ENCODE peak calls at places on chromosomes 4 and X, in eight cellular contexts. M is PC-3, G is neural progenitor cell, E is HCT116, R is GM23338, Z is OCI-LY7, A is SK-N-SH, I is MM.1S. P is an unnamed sample.

GRCh38 chr4:8459867-8460453 is 19.4 kb downstream of the TRMT44 start:
- DNase-seq in R (no peak), M (peak), G (no peak), Z (no peak), A (no peak), E (no peak), I (no peak), P (peak)

GRCh38 chr4:166324321-166324720 is 451.3 kb downstream of the TLL1 start:
- DNase-seq in A (peak), E (peak), R (peak), Z (peak), G (peak), M (peak), I (peak), P (peak)

GRCh38 chr4:109592367-109592766 is 32.3 kb downstream of the MCUB start:
- DNase-seq in M (no peak), G (no peak), E (no peak), Z (no peak), R (no peak), A (no peak), I (no peak), P (no peak)

GRCh38 chr4:128462104-128462783 is 174.6 kb upstream of the PGRMC2 start:
- DNase-seq in G (peak), M (no peak), I (no peak), Z (no peak), R (no peak), E (no peak), A (no peak), P (no peak)

GRCh38 chr4:88575222-88575621 is 17.1 kb upstream of the HERC3 start:
- DNase-seq in I (no peak), E (no peak), A (no peak), Z (no peak), M (no peak), R (no peak), G (no peak), P (no peak)

GRCh38 chrX:4451591-4451990 is 738.1 kb upstream of the PRKX start:
- DNase-seq in E (no peak), M (no peak), G (peak), R (no peak), Z (no peak), A (no peak), I (no peak), P (no peak)

GRCh38 chr4:156330436-156331031 is 376.9 kb upstream of the CTSO start:
- DNase-seq in Z (no peak), R (no peak), E (no peak), A (no peak), G (no peak), I (peak), M (no peak), P (no peak)

GRCh38 chrX:39935414-39936064 is 162.2 kb downstream of the BCOR start:
- DNase-seq in A (no peak), Z (no peak), G (peak), E (no peak), I (no peak), R (no peak), M (no peak), P (no peak)

GRCh38 chr4:7876096-7876993 is 63.3 kb downstream of the AFAP1 start:
- DNase-seq in I (no peak), A (peak), Z (no peak), R (peak), M (no peak), G (peak), E (no peak), P (no peak)

GRCh38 chr4:48989461-48990203 is 3.6 kb downstream of the CWH43 start:
- DNase-seq in A (no peak), M (no peak), R (no peak), Z (no peak), G (no peak), E (no peak), I (no peak), P (no peak)

GRCh38 chrX:71930298-71930697 is 19.7 kb downstream of the NHSL2 start:
- DNase-seq in M (no peak), A (no peak), R (no peak), Z (no peak), E (no peak), G (no peak), I (no peak), P (no peak)

GRCh38 chrX:103356023-103356798 is at the start of gene TCEAL9:
- DNase-seq in A (peak), R (peak), Z (peak), I (no peak), M (peak), G (peak), E (peak), P (peak)

GRCh38 chrX:72247206-72247944 is 8.5 kb upstream of the ERCC6L start:
- DNase-seq in E (no peak), I (no peak), A (no peak), G (no peak), Z (no peak), M (peak), R (no peak), P (peak)

GRCh38 chr4:1472148-1472797 is 66.0 kb upstream of the NKX1-1 start:
- DNase-seq in M (no peak), R (peak), Z (no peak), G (no peak), E (no peak), A (peak), I (no peak), P (no peak)

GRCh38 chr4:8909548-8909947 is 37.9 kb upstream of the HMX1 start:
- DNase-seq in R (no peak), I (no peak), A (peak), E (no peak), M (no peak), Z (no peak), G (no peak), P (no peak)

GRCh38 chr4:111466821-111467605 is 678.2 kb upstream of the FAM241A start:
- DNase-seq in I (no peak), A (no peak), E (no peak), M (no peak), R (no peak), Z (no peak), G (no peak), P (no peak)

GRCh38 chr4:183349673-183350072 is 27.4 kb upstream of the CLDN24 start:
- DNase-seq in G (no peak), E (no peak), M (peak), Z (no peak), A (no peak), I (no peak), R (no peak), P (no peak)

GRCh38 chr4:188993871-188994270 is 854.6 kb downstream of the TRIML1 start:
- DNase-seq in G (no peak), Z (no peak), I (peak), E (no peak), A (no peak), M (no peak), R (no peak), P (no peak)

GRCh38 chrX:135549519-135549918 is 29.1 kb downstream of the INTS6L start:
- DNase-seq in E (no peak), I (no peak), A (no peak), G (no peak), R (no peak), M (no peak), Z (no peak), P (no peak)

GRCh38 chr4:55947912-55948725 is 626 bp upstream of the CEP135 start:
- DNase-seq in Z (peak), I (peak), R (no peak), E (peak), M (peak), G (no peak), A (peak), P (peak)

GRCh38 chrX:65723706-65724105 is 56.3 kb downstream of the MSN start:
- DNase-seq in I (peak), R (no peak), Z (no peak), G (no peak), A (no peak), E (no peak), M (no peak), P (no peak)

GRCh38 chr4:6632125-6632524 is 8.4 kb upstream of the MRFAP1 start:
- DNase-seq in R (no peak), G (no peak), A (no peak), Z (no peak), I (no peak), M (no peak), E (no peak), P (no peak)

DNA sequence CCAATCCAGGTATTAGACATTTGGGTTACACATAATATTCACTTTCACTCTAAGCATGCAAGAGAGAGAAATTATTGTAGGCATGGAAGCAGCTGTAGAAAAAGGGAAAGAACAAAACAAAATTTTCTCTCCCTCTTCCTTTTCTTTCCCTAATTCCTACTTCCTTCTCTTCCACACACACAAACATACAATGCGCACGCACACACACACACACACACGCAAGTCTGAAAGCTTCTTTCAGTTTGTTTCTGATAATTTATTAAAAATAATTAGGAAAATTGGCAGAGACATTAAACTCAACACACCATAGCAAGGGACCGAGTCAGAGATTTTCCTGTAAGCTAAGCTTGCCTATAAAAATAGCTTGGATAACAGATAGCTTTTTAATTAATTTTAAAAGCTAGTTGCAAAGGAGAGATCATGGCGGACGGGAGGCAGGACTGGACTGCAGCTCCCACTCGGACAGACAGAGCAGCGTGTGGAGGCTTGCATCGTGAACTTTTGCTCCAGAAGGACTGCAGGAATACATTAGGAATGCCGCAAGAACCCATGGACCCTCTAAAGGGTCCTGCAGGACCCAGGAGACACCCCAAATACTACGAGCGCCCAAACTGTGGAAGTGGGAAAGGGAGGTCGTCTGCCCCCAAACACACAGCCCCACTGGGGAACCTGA is 92.6 kb upstream of the MAPK10 start:
- DNase-seq in E (no peak), M (no peak), I (no peak), A (no peak), G (no peak), Z (no peak), R (no peak), P (no peak)
- H3K4me3 ChIP-seq in E (no peak), M (no peak), I (no peak), A (no peak), G (no peak), Z (no peak), R (no peak), P (no peak)

DNA sequence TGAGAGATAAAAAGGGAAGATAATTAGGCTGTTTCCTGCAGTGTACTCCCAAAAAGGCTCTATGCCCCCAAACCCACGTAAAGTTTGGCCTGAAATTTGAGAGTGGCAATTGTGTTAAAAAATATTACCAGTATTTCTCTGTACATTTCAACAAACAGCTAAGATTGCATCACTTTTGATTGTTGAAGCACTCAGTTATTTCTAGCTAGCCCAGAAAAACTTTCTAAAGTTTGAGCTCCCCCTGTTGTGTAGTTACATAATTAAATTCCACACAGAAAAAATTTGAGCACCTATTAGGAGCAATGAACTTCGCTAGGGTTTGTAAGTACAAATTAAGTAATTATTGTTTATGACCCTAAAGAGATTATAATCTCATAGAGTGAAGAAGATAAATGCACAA is 109.4 kb downstream of the DLG3 start:
- DNase-seq in E (no peak), M (peak), A (no peak), R (peak), G (no peak), Z (no peak), I (peak), P (peak)
- TF ChIP-seq CTCF in E (peak), M (peak), A (peak), R (no peak), G (peak), Z (peak), I (peak), P (peak)

DNA sequence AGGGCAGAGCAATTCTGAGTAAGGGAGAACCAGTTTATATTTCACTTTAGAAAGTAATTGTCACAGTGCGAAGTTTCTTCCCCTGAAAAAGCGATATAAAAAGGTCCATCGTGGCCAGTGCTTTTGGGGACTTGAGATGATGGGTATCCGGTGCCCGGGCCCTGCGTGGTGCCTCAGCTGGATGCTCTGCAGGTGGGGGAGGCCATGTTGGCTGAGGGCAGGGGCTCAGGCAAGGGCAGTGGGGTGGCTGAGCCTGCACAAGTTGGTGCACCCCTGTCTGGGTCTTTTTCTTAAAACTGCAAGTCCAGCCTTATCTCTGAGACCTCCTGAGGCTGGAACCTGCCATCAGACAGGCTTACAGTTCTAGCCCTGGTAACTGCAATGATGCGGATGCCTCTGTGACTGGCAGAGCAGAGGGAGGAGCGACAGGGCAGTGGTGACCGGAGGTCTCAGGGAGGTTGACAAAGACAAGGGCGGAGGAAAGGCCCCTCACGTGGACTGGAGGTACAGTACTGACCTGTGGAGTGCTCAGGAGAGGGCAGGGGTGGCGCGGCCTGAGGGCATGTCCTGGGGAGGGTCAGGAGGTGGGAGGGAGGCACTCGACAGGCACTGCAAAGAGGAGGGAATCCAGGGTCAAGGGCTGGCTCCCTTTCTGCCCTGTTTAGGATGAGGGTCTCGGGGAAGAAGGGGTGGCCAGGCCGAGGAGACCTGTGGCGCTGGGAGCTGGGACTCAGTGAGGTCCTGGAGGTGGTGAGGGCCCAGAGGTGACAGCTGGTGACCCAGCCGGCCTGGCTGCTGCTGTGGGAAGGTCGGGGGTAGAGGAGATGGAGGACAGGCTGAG is 1.8 kb downstream of the RGS12 start:
- DNase-seq in R (no peak), M (no peak), I (no peak), E (no peak), Z (no peak), A (no peak), G (no peak), P (no peak)
- TF ChIP-seq EZH2phosphoT487 in R (no peak), M (no peak), I (no peak), E (no peak), Z (no peak), A (no peak), G (no peak), P (no peak)

GRCh38 chr4:153541426-153542096 is 75.4 kb downstream of the TMEM131L start:
- DNase-seq in Z (no peak), E (no peak), I (no peak), R (no peak), A (no peak), M (peak), G (no peak), P (no peak)
- H3K4me3 ChIP-seq in Z (no peak), E (no peak), I (no peak), R (no peak), A (no peak), M (no peak), G (no peak), P (no peak)

DNA sequence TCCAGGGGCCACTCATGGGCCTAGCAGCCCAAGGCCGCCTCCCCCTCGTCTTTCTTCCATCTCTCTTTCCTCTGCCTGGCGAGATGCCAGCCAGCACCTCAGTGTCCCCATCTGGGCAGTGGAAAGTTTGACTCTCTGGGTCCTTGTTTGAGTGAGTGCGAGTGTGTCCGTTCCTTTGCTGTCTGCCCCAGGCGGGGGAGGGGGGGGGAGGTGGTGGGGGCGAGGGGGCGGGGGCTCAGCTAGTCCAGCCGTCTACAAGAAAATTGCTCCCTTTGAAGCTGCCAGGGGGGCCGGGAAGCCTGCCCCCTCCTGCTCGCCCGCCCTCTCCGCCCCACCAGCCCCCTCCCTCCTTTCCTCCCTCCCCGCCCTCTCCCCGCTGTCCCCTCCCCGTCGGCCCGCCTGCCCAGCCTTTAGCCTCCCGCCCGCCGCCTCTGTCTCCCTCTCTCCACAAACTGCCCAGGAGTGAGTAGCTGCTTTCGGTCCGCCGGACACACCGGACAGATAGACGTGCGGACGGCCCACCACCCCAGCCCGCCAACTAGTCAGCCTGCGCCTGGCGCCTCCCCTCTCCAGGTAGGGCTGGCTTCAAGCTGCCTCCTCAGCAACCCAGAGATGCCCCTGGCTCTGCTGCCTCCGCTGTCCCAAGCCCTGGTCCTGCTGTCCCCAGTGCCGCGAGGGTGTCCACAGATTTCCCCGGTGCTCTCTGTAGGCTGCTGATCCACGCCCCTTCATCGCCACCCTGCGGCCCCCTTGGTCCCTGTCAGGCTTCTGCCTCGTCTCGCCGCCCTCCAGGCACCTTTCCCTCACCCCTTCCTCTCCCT is at the start of gene BGN:
- DNase-seq in E (no peak), I (no peak), Z (no peak), R (peak), G (peak), M (no peak), A (peak), P (peak)
- TF ChIP-seq CTCF in E (no peak), I (no peak), Z (no peak), R (peak), G (peak), M (peak), A (peak), P (peak)

P was measured in hepatocyte.